ENCODE peak calls at places on chromosomes 7 and 10, in six cellular contexts. K is CD8-positive, alpha-beta memory T cell; N is NCI-H187 treated with DMSO at 0.1 percent for 48 hours; V is ACHN; P is central memory CD4-positive, alpha-beta T cell; R is NCI-H2081 treated with DMSO at 0.1 percent for 48 hours. H is an unnamed sample.

GRCh38 chr7:121872831-121873764 is at the start of gene PTPRZ1:
- DNase-seq in K (no peak), N (no peak), V (peak), P (no peak), R (no peak), H (no peak)

GRCh38 chr10:71578069-71578468 is 141.5 kb downstream of the C10orf105 start:
- DNase-seq in K (no peak), N (no peak), V (no peak), P (no peak), R (no peak), H (no peak)

GRCh38 chr10:89163265-89163995 is 43.7 kb downstream of the CH25H start:
- DNase-seq in K (peak), N (no peak), V (no peak), P (peak), R (no peak), H (peak)

GRCh38 chr10:79223001-79223345 is 124.3 kb upstream of the PPIF start:
- DNase-seq in K (no peak), N (no peak), V (no peak), P (no peak), R (no peak), H (no peak)

GRCh38 chr7:134547738-134548054 is 1.2 kb upstream of the AKR1B15 start:
- DNase-seq in K (no peak), N (no peak), V (peak), P (no peak), R (no peak), H (no peak)

GRCh38 chr10:100697070-100697469 is 48.3 kb upstream of the PAX2 start:
- DNase-seq in K (no peak), N (no peak), V (peak), P (no peak), R (no peak), H (no peak)

GRCh38 chr10:103745264-103746247 is 109.8 kb downstream of the SH3PXD2A start:
- DNase-seq in K (peak), N (no peak), V (no peak), P (peak), R (no peak), H (no peak)

GRCh38 chr10:22766693-22767092 is 52.3 kb upstream of the PIP4K2A start:
- DNase-seq in K (no peak), N (no peak), V (no peak), P (no peak), R (no peak), H (no peak)

GRCh38 chr10:50379652-50380051 is 128.3 kb upstream of the ASAH2 start:
- DNase-seq in K (no peak), N (no peak), V (no peak), P (no peak), R (no peak), H (no peak)

GRCh38 chr7:116173051-116174028 is 37.0 kb upstream of the TES start:
- DNase-seq in K (no peak), N (no peak), V (peak), P (peak), R (peak), H (peak)

GRCh38 chr7:116955801-116956514 is 2.7 kb downstream of the ST7 start:
- DNase-seq in K (no peak), N (no peak), V (no peak), P (no peak), R (no peak), H (no peak)

GRCh38 chr7:132029369-132030160 is 473.1 kb upstream of the PODXL start:
- DNase-seq in K (no peak), N (no peak), V (no peak), P (no peak), R (no peak), H (no peak)

GRCh38 chr10:102396251-102396650 is 746 bp downstream of the NFKB2 start:
- DNase-seq in K (no peak), N (no peak), V (no peak), P (no peak), R (no peak), H (no peak)

H was measured in naive B cell.